ENCODE peak calls at places on chromosomes 13 and 19, in ten cellular contexts. One of them, this sample, is unnamed.

GRCh38 chr13:75480691-75481175 is 1.2 kb downstream of the TBC1D4 start:
- DNase-seq in DMS79: peak
- DNase-seq in HEK293T: peak
- DNase-seq in breast epithelium: peak
- DNase-seq in HL-60: peak
- DNase-seq in ecto neural progenitor cell: peak
- DNase-seq in activated naive CD4-positive, alpha-beta T cell treated with anti-CD3 and anti-CD28 coated beads, Interleukin-2, amount 10 ng/mL, durations not matched to agents 7 days and 5 days: peak
- DNase-seq in SW480: peak
- DNase-seq in stimulated activated CD4-positive, alpha-beta T cell treated with anti-CD3 and anti-CD28 coated beads, Interleukin-1b, Interleukin-23, amount 100 ng/mL, for 1 hour: no peak
- DNase-seq in fibroblast of the aortic adventitia: peak
- DNase-seq in this sample: peak

GRCh38 chr13:25977671-25978070 is 74.1 kb downstream of the SHISA2 start:
- DNase-seq in DMS79: no peak
- DNase-seq in HEK293T: no peak
- DNase-seq in breast epithelium: no peak
- DNase-seq in HL-60: no peak
- DNase-seq in ecto neural progenitor cell: no peak
- DNase-seq in activated naive CD4-positive, alpha-beta T cell treated with anti-CD3 and anti-CD28 coated beads, Interleukin-2, amount 10 ng/mL, durations not matched to agents 7 days and 5 days: no peak
- DNase-seq in SW480: no peak
- DNase-seq in stimulated activated CD4-positive, alpha-beta T cell treated with anti-CD3 and anti-CD28 coated beads, Interleukin-1b, Interleukin-23, amount 100 ng/mL, for 1 hour: no peak
- DNase-seq in fibroblast of the aortic adventitia: no peak
- DNase-seq in this sample: no peak

GRCh38 chr19:36245210-36246005 is 30.5 kb downstream of the ZNF146 start:
- DNase-seq in DMS79: no peak
- DNase-seq in HEK293T: no peak
- DNase-seq in breast epithelium: no peak
- DNase-seq in HL-60: no peak
- DNase-seq in ecto neural progenitor cell: peak
- DNase-seq in activated naive CD4-positive, alpha-beta T cell treated with anti-CD3 and anti-CD28 coated beads, Interleukin-2, amount 10 ng/mL, durations not matched to agents 7 days and 5 days: no peak
- DNase-seq in SW480: no peak
- DNase-seq in stimulated activated CD4-positive, alpha-beta T cell treated with anti-CD3 and anti-CD28 coated beads, Interleukin-1b, Interleukin-23, amount 100 ng/mL, for 1 hour: no peak
- DNase-seq in fibroblast of the aortic adventitia: no peak
- DNase-seq in this sample: no peak

GRCh38 chr13:24168980-24169379 is 8.5 kb downstream of the SPATA13 start:
- DNase-seq in DMS79: no peak
- DNase-seq in HEK293T: no peak
- DNase-seq in breast epithelium: no peak
- DNase-seq in HL-60: no peak
- DNase-seq in ecto neural progenitor cell: no peak
- DNase-seq in activated naive CD4-positive, alpha-beta T cell treated with anti-CD3 and anti-CD28 coated beads, Interleukin-2, amount 10 ng/mL, durations not matched to agents 7 days and 5 days: no peak
- DNase-seq in SW480: no peak
- DNase-seq in stimulated activated CD4-positive, alpha-beta T cell treated with anti-CD3 and anti-CD28 coated beads, Interleukin-1b, Interleukin-23, amount 100 ng/mL, for 1 hour: no peak
- DNase-seq in fibroblast of the aortic adventitia: peak
- DNase-seq in this sample: no peak

GRCh38 chr13:29707876-29708543 is 112.5 kb upstream of the SLC7A1 start:
- DNase-seq in DMS79: no peak
- DNase-seq in HEK293T: peak
- DNase-seq in breast epithelium: no peak
- DNase-seq in HL-60: peak
- DNase-seq in ecto neural progenitor cell: peak
- DNase-seq in activated naive CD4-positive, alpha-beta T cell treated with anti-CD3 and anti-CD28 coated beads, Interleukin-2, amount 10 ng/mL, durations not matched to agents 7 days and 5 days: peak
- DNase-seq in SW480: peak
- DNase-seq in stimulated activated CD4-positive, alpha-beta T cell treated with anti-CD3 and anti-CD28 coated beads, Interleukin-1b, Interleukin-23, amount 100 ng/mL, for 1 hour: peak
- DNase-seq in fibroblast of the aortic adventitia: peak
- DNase-seq in this sample: peak

GRCh38 chr19:13965926-13966683 is 13.8 kb downstream of the DCAF15 start:
- DNase-seq in DMS79: no peak
- DNase-seq in HEK293T: no peak
- DNase-seq in breast epithelium: no peak
- DNase-seq in HL-60: no peak
- DNase-seq in ecto neural progenitor cell: peak
- DNase-seq in activated naive CD4-positive, alpha-beta T cell treated with anti-CD3 and anti-CD28 coated beads, Interleukin-2, amount 10 ng/mL, durations not matched to agents 7 days and 5 days: no peak
- DNase-seq in SW480: no peak
- DNase-seq in stimulated activated CD4-positive, alpha-beta T cell treated with anti-CD3 and anti-CD28 coated beads, Interleukin-1b, Interleukin-23, amount 100 ng/mL, for 1 hour: no peak
- DNase-seq in fibroblast of the aortic adventitia: no peak
- DNase-seq in this sample: peak

GRCh38 chr13:100542546-100543156 is 45.9 kb downstream of the GGACT start:
- DNase-seq in DMS79: peak
- DNase-seq in HEK293T: peak
- DNase-seq in breast epithelium: no peak
- DNase-seq in HL-60: no peak
- DNase-seq in ecto neural progenitor cell: no peak
- DNase-seq in activated naive CD4-positive, alpha-beta T cell treated with anti-CD3 and anti-CD28 coated beads, Interleukin-2, amount 10 ng/mL, durations not matched to agents 7 days and 5 days: peak
- DNase-seq in SW480: peak
- DNase-seq in stimulated activated CD4-positive, alpha-beta T cell treated with anti-CD3 and anti-CD28 coated beads, Interleukin-1b, Interleukin-23, amount 100 ng/mL, for 1 hour: no peak
- DNase-seq in fibroblast of the aortic adventitia: peak
- DNase-seq in this sample: no peak

GRCh38 chr13:44048326-44048725 is 168.6 kb downstream of the LACC1 start:
- DNase-seq in DMS79: no peak
- DNase-seq in HEK293T: no peak
- DNase-seq in breast epithelium: no peak
- DNase-seq in HL-60: no peak
- DNase-seq in ecto neural progenitor cell: no peak
- DNase-seq in activated naive CD4-positive, alpha-beta T cell treated with anti-CD3 and anti-CD28 coated beads, Interleukin-2, amount 10 ng/mL, durations not matched to agents 7 days and 5 days: no peak
- DNase-seq in SW480: peak
- DNase-seq in stimulated activated CD4-positive, alpha-beta T cell treated with anti-CD3 and anti-CD28 coated beads, Interleukin-1b, Interleukin-23, amount 100 ng/mL, for 1 hour: no peak
- DNase-seq in fibroblast of the aortic adventitia: peak
- DNase-seq in this sample: no peak

GRCh38 chr13:103430368-103430767 is 364.2 kb upstream of the SLC10A2 start:
- DNase-seq in DMS79: peak
- DNase-seq in HEK293T: no peak
- DNase-seq in breast epithelium: no peak
- DNase-seq in HL-60: no peak
- DNase-seq in ecto neural progenitor cell: no peak
- DNase-seq in activated naive CD4-positive, alpha-beta T cell treated with anti-CD3 and anti-CD28 coated beads, Interleukin-2, amount 10 ng/mL, durations not matched to agents 7 days and 5 days: no peak
- DNase-seq in SW480: no peak
- DNase-seq in stimulated activated CD4-positive, alpha-beta T cell treated with anti-CD3 and anti-CD28 coated beads, Interleukin-1b, Interleukin-23, amount 100 ng/mL, for 1 hour: no peak
- DNase-seq in fibroblast of the aortic adventitia: no peak
- DNase-seq in this sample: no peak